ENCODE peak calls at places on chromosomes 16 and 17, in nine cellular contexts. E, O, G, N, U, F, C, K and B are unnamed samples.
A peak's percentile ranks its signal among the peaks of the same experiment; 100 is the strongest.

GRCh38 chr17:17445925-17446665 is 30.7 kb upstream of the MED9 start:
- DNase-seq in E (peak; percentile 58), O (peak; percentile 98), G (no peak), N (peak; percentile 72), U (no peak), F (no peak), C (peak; percentile 61), K (no peak), B (no peak)

GRCh38 chr17:73960469-73960868 is 243.0 kb upstream of the RPL38 start:
- DNase-seq in E (no peak), O (no peak), G (no peak), N (peak; percentile 34), U (no peak), F (no peak), C (no peak), K (no peak), B (no peak)

GRCh38 chr16:11401161-11402050 is 56.1 kb downstream of the RMI2 start:
- DNase-seq in E (peak; percentile 63), O (no peak), G (peak; percentile 66), N (peak; percentile 48), U (peak; percentile 69), F (peak; percentile 41), C (peak; percentile 78), K (no peak), B (no peak)

GRCh38 chr17:7523033-7523432 is 25.8 kb upstream of the TNFSF12 start:
- DNase-seq in E (peak; percentile 54), O (peak; percentile 63), G (peak; percentile 33), N (peak; percentile 87), U (peak; percentile 80), F (peak; percentile 31), C (no peak), K (no peak), B (no peak)

GRCh38 chr16:18958621-18959578 is 24.8 kb upstream of the TMC7 start:
- DNase-seq in E (no peak), O (no peak), G (no peak), N (no peak), U (no peak), F (no peak), C (no peak), K (no peak), B (no peak)

GRCh38 chr16:46924402-46924801 is 40.2 kb downstream of the GPT2 start:
- DNase-seq in E (no peak), O (no peak), G (no peak), N (no peak), U (no peak), F (no peak), C (no peak), K (no peak), B (no peak)

GRCh38 chr17:10349403-10349802 is 23.4 kb downstream of the MYH13 start:
- DNase-seq in E (no peak), O (peak; percentile 27), G (no peak), N (peak; percentile 84), U (no peak), F (no peak), C (no peak), K (no peak), B (no peak)

GRCh38 chr17:58402047-58402446 is 15.3 kb downstream of the RNF43 start:
- DNase-seq in E (no peak), O (no peak), G (no peak), N (no peak), U (no peak), F (no peak), C (no peak), K (no peak), B (no peak)

GRCh38 chr17:30323895-30324319 is 9.9 kb downstream of the TMIGD1 start:
- DNase-seq in E (no peak), O (peak; percentile 43), G (no peak), N (no peak), U (no peak), F (no peak), C (no peak), K (peak; percentile 53), B (peak; percentile 53)

GRCh38 chr17:7712111-7712771 is 5.3 kb upstream of the DNAH2 start:
- DNase-seq in E (no peak), O (no peak), G (no peak), N (no peak), U (no peak), F (no peak), C (no peak), K (no peak), B (no peak)

GRCh38 chr17:8359769-8360168 is 16.7 kb downstream of the KRABD2 start:
- DNase-seq in E (no peak), O (no peak), G (no peak), N (no peak), U (no peak), F (no peak), C (no peak), K (no peak), B (no peak)

GRCh38 chr17:57785032-57785431 is 39.9 kb upstream of the CCDC182 start:
- DNase-seq in E (no peak), O (no peak), G (no peak), N (peak; percentile 44), U (no peak), F (peak; percentile 60), C (no peak), K (no peak), B (no peak)

DNA sequence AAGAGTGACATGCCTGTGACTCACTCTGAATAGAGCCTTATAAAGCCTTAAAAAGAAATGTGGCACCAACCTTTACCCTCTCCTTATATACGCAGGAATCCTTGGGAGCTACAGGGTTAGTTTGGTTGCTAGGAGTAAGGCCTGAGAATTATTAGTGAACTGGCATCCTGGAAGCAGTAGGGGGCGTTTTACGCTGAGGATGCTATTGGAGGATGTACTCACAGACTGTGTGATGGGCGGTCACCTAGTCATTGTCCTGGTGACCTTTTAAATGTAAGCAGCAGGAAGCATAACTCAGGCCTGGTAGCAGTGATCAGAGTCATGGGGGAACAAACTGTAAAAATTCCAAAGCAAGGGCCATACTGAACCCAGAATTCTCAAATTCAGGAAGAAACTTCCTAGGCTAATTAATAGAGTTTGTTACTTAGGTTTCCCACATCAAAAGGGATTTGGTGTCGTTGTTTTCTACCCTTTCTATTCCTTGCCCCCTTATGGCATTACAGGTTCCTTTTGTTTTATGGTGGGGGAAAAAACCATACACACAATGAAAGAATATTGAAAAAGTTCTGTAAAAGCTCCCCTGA is 153.8 kb downstream of the SNX11 start:
- DNase-seq in E (no peak), O (peak; percentile 92), G (no peak), N (peak; percentile 94), U (no peak), F (peak; percentile 20), C (no peak), K (no peak), B (no peak)
- TF ChIP-seq CTCF in E (peak; percentile 17), O (peak; percentile 70), G (no peak), N (peak; percentile 83), U (no peak), F (peak; percentile 33), C (peak; percentile 9), K (no peak), B (no peak)

GRCh38 chr17:13118311-13118710 is 100.5 kb upstream of the ELAC2 start:
- DNase-seq in E (no peak), O (no peak), G (no peak), N (no peak), U (no peak), F (no peak), C (no peak), K (no peak), B (no peak)
- H3K27ac ChIP-seq in E (no peak overlapping the region), O (no peak overlapping the region), G (no peak overlapping the region), N (no peak overlapping the region), U (no peak overlapping the region), F (no peak overlapping the region), C (no peak overlapping the region), K (no peak overlapping the region), B (no peak overlapping the region)

GRCh38 chr17:42623732-42624596 is 14.5 kb downstream of the TUBG1 start:
- DNase-seq in E (no peak), O (peak; percentile 80), G (no peak), N (no peak), U (no peak), F (no peak), C (peak; percentile 68), K (no peak), B (no peak)

GRCh38 chr17:42613699-42614295 is 4.3 kb downstream of the TUBG1 start:
- DNase-seq in E (no peak), O (no peak), G (no peak), N (no peak), U (no peak), F (no peak), C (no peak), K (no peak), B (no peak)

GRCh38 chr17:42617956-42618431 is 8.5 kb downstream of the TUBG1 start:
- DNase-seq in E (no peak), O (no peak), G (no peak), N (no peak), U (no peak), F (no peak), C (no peak), K (no peak), B (no peak)

GRCh38 chr17:42618442-42619150 is 9.1 kb downstream of the TUBG1 start:
- DNase-seq in E (peak; percentile 52), O (peak; percentile 65), G (peak; percentile 42), N (peak; percentile 94), U (no peak), F (peak; percentile 64), C (peak; percentile 91), K (no peak), B (peak; percentile 49)
- TF ChIP-seq CTCF in E (no peak), O (peak; percentile 41), G (no peak), N (peak; percentile 71), U (no peak), F (peak; percentile 48), C (peak; percentile 18), K (no peak), B (no peak)

DNA sequence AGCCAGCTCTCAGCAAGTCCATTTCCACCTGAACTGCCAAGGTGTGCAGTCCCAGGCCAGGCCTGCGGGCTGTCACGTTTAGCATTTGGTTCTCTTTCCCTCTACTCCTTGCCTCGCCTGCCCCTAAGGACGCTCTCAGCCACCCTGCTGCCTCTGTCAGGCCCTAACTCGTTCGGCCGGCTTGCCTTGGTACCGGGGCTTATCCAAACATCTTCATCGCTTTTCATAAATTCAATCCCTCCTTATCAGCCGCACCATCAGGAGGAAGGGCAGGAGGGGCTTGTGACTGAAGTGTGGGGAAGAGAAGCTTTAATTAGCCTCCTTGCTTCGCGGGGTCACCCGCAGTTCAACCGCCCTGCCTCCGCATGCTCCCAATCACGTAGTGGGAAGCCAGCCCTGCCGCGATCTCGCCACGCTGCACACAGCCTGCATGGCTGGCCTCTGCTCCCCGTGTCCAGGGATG is 231.1 kb downstream of the SOX9 start:
- DNase-seq in E (no peak), O (no peak), G (no peak), N (peak; percentile 82), U (no peak), F (no peak), C (no peak), K (no peak), B (no peak)
- H3K27ac ChIP-seq in E (no peak overlapping the region), O (no peak overlapping the region), G (no peak overlapping the region), N (no peak overlapping the region), U (no peak overlapping the region), F (no peak overlapping the region), C (no peak overlapping the region), K (no peak overlapping the region), B (no peak overlapping the region)

DNA sequence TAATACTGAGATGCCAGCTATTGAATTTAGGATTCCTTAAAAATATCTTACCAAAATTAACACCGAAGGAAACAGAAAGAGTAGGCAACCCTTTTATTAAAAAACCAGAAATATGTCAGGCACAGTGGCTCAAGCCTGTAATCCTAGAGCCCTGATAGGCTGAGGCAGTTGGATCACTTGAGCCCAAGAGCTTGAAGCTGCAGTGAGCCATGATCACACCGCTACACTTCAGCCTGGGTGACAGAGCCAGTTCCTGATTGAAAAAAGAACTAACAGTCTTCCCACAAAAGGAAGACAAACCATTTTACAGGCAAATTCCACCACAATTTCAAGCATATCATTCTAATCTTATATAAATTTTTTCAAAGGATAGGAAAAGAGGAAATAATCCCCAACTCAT is 15.6 kb downstream of the SLFN12 start:
- DNase-seq in E (no peak), O (no peak), G (no peak), N (no peak), U (no peak), F (no peak), C (no peak), K (no peak), B (no peak)
- TF ChIP-seq CTCF in E (no peak), O (no peak), G (no peak), N (no peak), U (no peak), F (no peak), C (no peak), K (no peak), B (no peak)